ENCODE peak calls at places on chromosomes 5 and 9, in ten cellular contexts. L is upper lobe of left lung, B is suprapubic skin, U is SK-N-MC, N is transverse colon, J is vagina, R is HepG2, Y is SK-N-SH, F is K562, X is prostate gland. O is an unnamed sample. For H3K9me3, the result is how much of the 10 kb centered on the place peaks cover.

GRCh38 chr5:161686149-161686548 is 628 bp downstream of the GABRA6 start:
- DNase-seq in N (no peak), F (no peak), X (no peak), U (no peak), L (no peak), R (no peak), B (no peak), J (no peak), Y (no peak), O (no peak)

GRCh38 chr9:75739884-75740611 is 150.4 kb upstream of the PCSK5 start:
- DNase-seq in X (no peak), U (peak), B (no peak), R (no peak), J (no peak), N (no peak), Y (no peak), F (no peak), L (no peak), O (no peak)

GRCh38 chr5:121296357-121296756 is 555.3 kb upstream of the FTMT start:
- DNase-seq in U (no peak), J (no peak), X (no peak), Y (no peak), L (no peak), F (no peak), N (no peak), R (no peak), B (no peak), O (no peak)

GRCh38 chr5:5886812-5887486 is 464.5 kb downstream of the ICE1 start:
- DNase-seq in U (no peak), X (peak), B (no peak), J (no peak), R (peak), L (peak), F (peak), N (peak), Y (peak), O (peak)

GRCh38 chr5:166340039-166340438 is 1951.4 kb upstream of the WWC1 start:
- DNase-seq in U (no peak), J (no peak), X (no peak), Y (no peak), L (no peak), F (no peak), N (no peak), R (no peak), B (no peak), O (no peak)

GRCh38 chr5:7754997-7755596 is 95.8 kb downstream of the CFAP90 start:
- DNase-seq in X (peak), R (peak), F (peak), B (no peak), J (no peak), N (peak), L (peak), Y (peak), U (no peak), O (peak)

GRCh38 chr5:80540691-80541090 is 29.4 kb downstream of the ANKRD34B start:
- DNase-seq in N (no peak), R (no peak), X (no peak), B (no peak), F (no peak), Y (no peak), L (no peak), J (no peak), U (no peak), O (no peak)

GRCh38 chr5:139271201-139272027 is 22.1 kb upstream of the MATR3 start:
- DNase-seq in B (no peak), F (peak), N (no peak), X (no peak), R (peak), Y (no peak), L (no peak), U (no peak), J (no peak), O (no peak)

GRCh38 chr9:91946825-91947224 is 3.2 kb downstream of the ROR2 start:
- DNase-seq in U (no peak), R (no peak), N (no peak), L (no peak), Y (no peak), F (no peak), X (no peak), J (no peak), B (no peak), O (no peak)

GRCh38 chr5:34474573-34475021 is 181.5 kb upstream of the RAI14 start:
- DNase-seq in R (peak), L (no peak), X (no peak), N (no peak), J (no peak), F (peak), U (no peak), Y (peak), B (no peak), O (no peak)

GRCh38 chr5:107553063-107553676 is 117.6 kb downstream of the EFNA5 start:
- DNase-seq in B (no peak), J (no peak), F (no peak), X (no peak), U (no peak), N (no peak), Y (no peak), R (no peak), L (no peak), O (no peak)

GRCh38 chr5:80930940-80931339 is 29.2 kb upstream of the RASGRF2 start:
- DNase-seq in J (no peak), F (no peak), R (no peak), N (no peak), B (no peak), Y (no peak), L (no peak), U (no peak), X (no peak), O (no peak)

GRCh38 chr9:93093081-93093448 is 3.0 kb upstream of the CARD19 start:
- DNase-seq in L (no peak), N (no peak), F (no peak), J (peak), Y (no peak), X (no peak), B (peak), R (no peak), U (no peak), O (no peak)

GRCh38 chr5:73093943-73094342 is 26.4 kb upstream of the TMEM171 start:
- DNase-seq in Y (no peak), X (no peak), L (no peak), U (no peak), B (no peak), N (no peak), R (no peak), F (no peak), J (no peak), O (no peak)

GRCh38 chr9:86134361-86134760 is 35.0 kb upstream of the GOLM1 start:
- DNase-seq in Y (no peak), B (no peak), R (no peak), F (no peak), X (no peak), N (no peak), L (no peak), U (no peak), J (no peak), O (no peak)

GRCh38 chr9:116124472-116125040 is 29.0 kb upstream of the PAPPA start:
- DNase-seq in L (no peak), B (no peak), J (no peak), F (no peak), Y (no peak), X (no peak), N (no peak), R (no peak), U (no peak), O (no peak)

GRCh38 chr9:36120705-36121104 is 15.8 kb upstream of the GLIPR2 start:
- DNase-seq in L (no peak), X (no peak), J (no peak), N (no peak), B (no peak), F (no peak), U (no peak), R (no peak), Y (no peak), O (no peak)

GRCh38 chr9:122561446-122561845 is 8.5 kb downstream of the OR1N2 start:
- DNase-seq in F (no peak), L (no peak), U (no peak), X (no peak), J (no peak), B (no peak), Y (no peak), N (no peak), R (no peak), O (no peak)
- H3K9me3 ChIP-seq in F (under half), L (under half), U (under half), X (under half), J (under half), B (under half), Y (under half), N (under half), R (under half), O (under half)

DNA sequence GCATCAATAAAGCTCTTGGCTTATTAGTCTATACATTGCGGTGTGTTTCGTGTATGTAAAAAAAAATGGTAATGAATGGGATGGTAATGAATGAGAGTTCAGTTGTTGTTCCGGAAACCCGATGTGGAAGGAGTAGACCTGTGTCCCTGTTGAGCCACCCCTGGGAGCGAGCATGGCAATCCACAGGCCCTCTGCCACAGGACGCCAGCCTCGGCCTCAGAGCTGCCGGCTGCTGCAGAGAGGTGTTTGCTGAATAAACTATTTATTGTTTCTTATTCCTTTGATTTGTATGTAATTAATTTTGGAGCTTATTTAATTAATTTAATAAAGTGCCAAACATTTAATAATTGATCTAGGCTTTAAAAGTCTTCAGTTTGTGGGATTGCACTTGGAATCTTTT is 15.5 kb downstream of the ARPC5L start:
- DNase-seq in R (no peak), U (no peak), N (no peak), X (no peak), B (no peak), J (no peak), Y (no peak), F (no peak), L (peak), O (no peak)
- TF ChIP-seq POLR2AphosphoS5 in R (no peak), U (no peak), N (no peak), X (no peak), B (no peak), J (no peak), Y (no peak), F (no peak), L (no peak), O (no peak)

GRCh38 chr5:27463446-27464149 is 425.2 kb upstream of the CDH9 start:
- DNase-seq in L (no peak), B (no peak), J (no peak), U (no peak), F (no peak), X (no peak), Y (no peak), N (no peak), R (no peak), O (no peak)

GRCh38 chr5:27465140-27465539 is 426.8 kb upstream of the CDH9 start:
- DNase-seq in R (no peak), J (no peak), N (no peak), L (no peak), X (no peak), B (no peak), Y (no peak), F (no peak), U (no peak), O (no peak)

GRCh38 chr5:27462936-27463335 is 424.6 kb upstream of the CDH9 start:
- DNase-seq in B (no peak), N (no peak), L (no peak), F (no peak), U (no peak), Y (no peak), X (no peak), J (no peak), R (no peak), O (no peak)

GRCh38 chr5:27472000-27472763 is 433.8 kb upstream of the CDH9 start:
- DNase-seq in R (peak), Y (peak), B (no peak), N (no peak), F (peak), X (no peak), U (no peak), L (no peak), J (no peak), O (no peak)

DNA sequence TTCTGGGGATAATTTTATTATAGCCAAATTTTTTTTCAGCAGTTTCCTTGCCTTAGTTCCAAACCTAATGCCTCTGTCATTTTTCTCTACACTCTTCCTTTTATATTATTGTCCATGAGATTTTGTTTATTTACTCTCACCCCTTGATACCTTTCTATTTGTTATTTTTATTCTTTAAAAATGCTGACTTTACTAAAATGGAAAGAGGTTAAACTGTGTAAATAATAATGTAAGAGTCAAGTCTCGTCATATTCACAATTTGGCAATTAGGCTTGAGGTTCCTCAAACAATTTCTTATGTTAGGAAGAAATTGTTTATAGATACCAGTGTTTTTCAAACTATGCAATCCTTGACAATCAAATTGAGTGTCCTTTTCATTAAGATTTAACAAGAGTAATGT is 428.6 kb upstream of the CDH9 start:
- DNase-seq in L (no peak), J (no peak), U (no peak), Y (no peak), R (no peak), N (no peak), X (no peak), B (no peak), F (no peak), O (no peak)
- H3K9me3 ChIP-seq in L (under half), J (under half), U (under half), Y (under half), R (under half), N (under half), X (under half), B (under half), F (under half), O (under half)

GRCh38 chr9:127943746-127944145 is 6.1 kb upstream of the DPM2 start:
- DNase-seq in L (peak), R (peak), U (no peak), B (peak), N (peak), X (peak), F (peak), Y (peak), J (no peak), O (peak)
- TF ChIP-seq POLR2AphosphoS5 in L (no peak), R (no peak), U (no peak), B (no peak), N (no peak), X (peak), F (no peak), Y (no peak), J (peak), O (no peak)

DNA sequence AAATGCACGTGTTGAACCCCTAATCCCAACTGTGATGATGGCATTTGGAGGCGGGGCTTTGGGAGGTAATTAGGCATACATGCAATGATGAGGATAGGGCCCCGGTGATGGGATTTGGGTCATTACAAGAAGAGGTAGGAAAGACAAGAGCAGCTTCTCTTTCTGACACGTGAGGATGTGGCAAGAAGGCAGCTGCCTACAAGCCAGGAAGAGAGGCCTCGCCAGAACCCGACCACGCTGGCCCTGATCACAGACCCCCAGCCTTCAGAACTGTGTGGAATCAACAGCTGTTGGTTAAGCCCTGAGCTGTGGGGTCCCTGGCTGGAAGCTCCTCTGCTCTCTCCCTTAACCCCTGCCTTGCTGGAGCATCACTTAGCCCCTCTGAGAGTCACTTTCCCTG is 57.5 kb downstream of the COL23A1 start:
- DNase-seq in Y (no peak), J (no peak), R (no peak), F (no peak), U (no peak), L (no peak), X (no peak), B (no peak), N (no peak), O (no peak)
- H3K9me3 ChIP-seq in Y (under half), J (under half), R (under half), F (under half), U (under half), L (under half), X (under half), B (under half), N (under half), O (under half)

GRCh38 chr9:26682796-26683496 is 209.7 kb downstream of the CAAP1 start:
- DNase-seq in L (no peak), R (no peak), J (no peak), U (no peak), B (no peak), X (no peak), F (no peak), N (no peak), Y (no peak), O (no peak)
- TF ChIP-seq POLR2AphosphoS5 in L (no peak), R (no peak), J (no peak), U (no peak), B (no peak), X (no peak), F (no peak), N (no peak), Y (no peak), O (no peak)

O was measured in stomach.